ENCODE peak calls at places on chromosomes 7 and 10, in nine cellular contexts. M is posterior cingulate gyrus; O is NCI-H187; G is HCEC 1CT; I is GM20000; Z is cardiac fibroblast; K is hypothalamus; S is stimulated activated CD4-positive, alpha-beta T cell treated with anti-CD3 and anti-CD28 coated beads, Interleukin-2, amount 100 ng/mL, for 48 hours; Y is HTR-8/SVneo. W is an unnamed sample.
A peak's percentile ranks its signal among the peaks of the same experiment; 100 is the strongest.

GRCh38 chr7:49768835-49769234 is 4.6 kb upstream of the VWC2 start:
- DNase-seq in Z (no peak), M (no peak), I (no peak), Y (no peak), K (no peak), G (no peak), O (no peak), S (no peak), W (no peak)

GRCh38 chr7:29921404-29922010 is 68.1 kb downstream of the SCRN1 start:
- DNase-seq in I (peak; percentile 57), S (peak; percentile 14), O (peak; percentile 8), K (no peak), Y (peak; percentile 67), G (peak; percentile 62), M (peak; percentile 85), Z (peak; percentile 76), W (peak; percentile 59)

GRCh38 chr7:140928491-140929309 is 4.0 kb upstream of the BRAF start:
- DNase-seq in O (no peak), S (no peak), M (no peak), K (no peak), Y (no peak), I (no peak), Z (no peak), G (no peak), W (no peak)

GRCh38 chr7:84237533-84238173 is 43.1 kb upstream of the SEMA3A start:
- DNase-seq in S (no peak), K (no peak), Z (peak; percentile 69), O (no peak), M (no peak), G (peak; percentile 96), I (no peak), Y (peak; percentile 23), W (no peak)

GRCh38 chr10:131017566-131018285 is 293.8 kb downstream of the TCERG1L start:
- DNase-seq in G (no peak), O (no peak), Y (no peak), M (no peak), K (no peak), I (no peak), S (no peak), Z (no peak), W (no peak)

GRCh38 chr10:99976886-99977391 is 32.8 kb downstream of the DNMBP start:
- DNase-seq in S (no peak), Z (peak; percentile 84), I (no peak), K (no peak), G (peak; percentile 100), M (no peak), O (no peak), Y (peak; percentile 72), W (no peak)

GRCh38 chr7:105691692-105692564 is 110.6 kb upstream of the EFCAB10 start:
- DNase-seq in G (peak; percentile 62), K (no peak), Y (peak; percentile 48), I (peak; percentile 33), O (no peak), Z (peak; percentile 89), M (peak; percentile 84), S (no peak), W (peak; percentile 35)

GRCh38 chr7:28784166-28784870 is 173.8 kb downstream of the TRIL start:
- DNase-seq in S (no peak), Y (no peak), K (no peak), G (no peak), M (no peak), O (no peak), Z (peak; percentile 27), I (no peak), W (no peak)

GRCh38 chr10:100346765-100347567 is at the start of gene SCD:
- DNase-seq in O (peak; percentile 50), Y (peak; percentile 91), Z (peak; percentile 96), M (peak; percentile 99), K (peak; percentile 84), I (peak; percentile 93), G (peak; percentile 98), S (peak; percentile 73), W (peak; percentile 95)

GRCh38 chr10:34223658-34224057 is 591.4 kb downstream of the PARD3 start:
- DNase-seq in Z (no peak), S (no peak), Y (no peak), O (no peak), G (no peak), I (no peak), M (no peak), K (no peak), W (no peak)

GRCh38 chr10:1050145-1050544 is 1.2 kb upstream of the IDI1 start:
- DNase-seq in K (no peak), G (peak; percentile 30), Y (no peak), O (no peak), S (no peak), I (no peak), M (peak; percentile 83), Z (peak; percentile 54), W (no peak)

GRCh38 chr10:89666138-89666537 is 21.1 kb upstream of the PANK1 start:
- DNase-seq in G (no peak), Y (no peak), Z (no peak), M (no peak), I (no peak), S (no peak), K (no peak), O (no peak), W (no peak)

GRCh38 chr7:137895301-137896201 is 48.8 kb upstream of the DGKI start:
- DNase-seq in Y (no peak), I (peak; percentile 55), S (no peak), O (no peak), K (no peak), G (no peak), M (no peak), Z (no peak), W (peak; percentile 56)

GRCh38 chr10:60762554-60762953 is 15.7 kb upstream of the CDK1 start:
- DNase-seq in M (no peak), S (no peak), I (no peak), G (no peak), K (no peak), Z (no peak), Y (no peak), O (no peak), W (no peak)

GRCh38 chr7:158973440-158973839 is 117.1 kb downstream of the DYNC2I1 start:
- DNase-seq in G (no peak), O (no peak), Y (no peak), Z (peak; percentile 41), K (no peak), I (peak; percentile 60), S (peak; percentile 29), M (no peak), W (no peak)

GRCh38 chr7:33850768-33851167 is 54.6 kb upstream of the BMPER start:
- DNase-seq in K (no peak), O (no peak), Z (no peak), M (no peak), G (no peak), Y (no peak), I (no peak), S (no peak), W (no peak)

GRCh38 chr7:31099451-31100444 is 47.6 kb downstream of the ADCYAP1R1 start:
- DNase-seq in O (no peak), S (no peak), K (no peak), G (no peak), M (peak; percentile 61), I (no peak), Z (no peak), Y (no peak), W (no peak)

GRCh38 chr10:98957801-98958200 is 277.9 kb downstream of the HPSE2 start:
- DNase-seq in I (no peak), M (no peak), Z (no peak), Y (no peak), S (no peak), O (no peak), G (peak; percentile 90), K (no peak), W (no peak)

GRCh38 chr10:70940834-70941568 is 52.6 kb upstream of the PCBD1 start:
- DNase-seq in Y (no peak), G (no peak), M (peak; percentile 71), I (no peak), Z (peak; percentile 28), K (no peak), O (no peak), S (no peak), W (no peak)

W was measured in GM13977.